ENCODE peak calls at places on chromosomes 7 and 10, in eight cellular contexts. B is fibroblast of lung; X is thyroid gland; J is BE2C; Z is cardiac muscle cell; D is endothelial cell; O is CD8-positive, alpha-beta T cell; N is progenitor cell of endocrine pancreas. K is an unnamed sample.

GRCh38 chr7:149856-150636 is 42.3 kb upstream of the FAM20C start:
- DNase-seq in B (no peak), X (peak), J (peak), Z (no peak), D (peak), O (no peak), N (peak), K (no peak)

GRCh38 chr10:3781458-3782098 is 3.4 kb downstream of the KLF6 start:
- DNase-seq in B (peak), X (no peak), J (peak), Z (peak), D (peak), O (peak), N (no peak), K (no peak)

GRCh38 chr7:134085315-134085714 is 41.8 kb upstream of the LRGUK start:
- DNase-seq in B (no peak), X (no peak), J (no peak), Z (no peak), D (no peak), O (no peak), N (no peak), K (no peak)

GRCh38 chr10:91034042-91034441 is 113.2 kb upstream of the ANKRD1 start:
- DNase-seq in B (no peak), X (no peak), J (no peak), Z (no peak), D (no peak), O (peak), N (no peak), K (no peak)

GRCh38 chr7:17354473-17354872 is 56.0 kb downstream of the AHR start:
- DNase-seq in B (no peak), X (no peak), J (no peak), Z (no peak), D (no peak), O (no peak), N (no peak), K (no peak)

GRCh38 chr7:20791523-20791879 is 4.8 kb upstream of the SP8 start:
- DNase-seq in B (no peak), X (no peak), J (no peak), Z (no peak), D (no peak), O (no peak), N (no peak), K (no peak)

GRCh38 chr7:6533893-6534804 is 17.1 kb downstream of the GRID2IP start:
- DNase-seq in B (no peak), X (no peak), J (no peak), Z (no peak), D (no peak), O (no peak), N (no peak), K (no peak)

GRCh38 chr7:50346548-50347497 is 42.3 kb downstream of the IKZF1 start:
- DNase-seq in B (no peak), X (no peak), J (no peak), Z (no peak), D (no peak), O (no peak), N (no peak), K (no peak)

GRCh38 chr7:102918865-102919264 is 6.1 kb downstream of the LRRC17 start:
- DNase-seq in B (peak), X (no peak), J (no peak), Z (no peak), D (no peak), O (no peak), N (no peak), K (no peak)

GRCh38 chr10:46022978-46023702 is 7.3 kb downstream of the NCOA4 start:
- DNase-seq in B (peak), X (peak), J (peak), Z (peak), D (peak), O (peak), N (peak), K (peak)
- TF ChIP-seq CTCF in B (no peak), X (peak), J (no peak), Z (peak), D (no peak), O (no peak), N (peak), K (peak)

DNA sequence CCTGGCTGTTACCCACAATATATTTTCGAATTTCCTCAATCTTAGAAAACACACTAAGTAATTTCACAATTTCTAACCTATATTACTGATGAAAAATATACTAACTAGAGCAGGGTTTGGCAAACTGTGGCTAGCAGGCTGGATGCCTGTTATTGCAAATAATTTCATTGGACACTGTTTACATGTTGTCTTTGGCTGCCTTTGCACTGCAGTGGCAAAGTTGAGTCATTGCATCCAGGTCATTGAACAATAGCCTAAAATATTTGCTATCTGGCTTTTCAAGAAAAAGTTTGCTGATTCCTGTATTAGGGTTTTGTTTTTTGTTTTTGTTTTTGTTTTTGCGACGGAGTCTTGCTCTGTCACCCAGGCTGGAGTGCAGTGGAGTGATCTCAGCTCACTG is 47.2 kb downstream of the KIF11 start:
- DNase-seq in B (peak), X (no peak), J (no peak), Z (peak), D (no peak), O (no peak), N (no peak), K (no peak)
- TF ChIP-seq CTCF in B (no peak), X (no peak), J (no peak), Z (peak), D (no peak), O (no peak), N (no peak), K (no peak)

GRCh38 chr7:3091631-3092030 is 48.0 kb upstream of the CARD11 start:
- DNase-seq in B (no peak), X (no peak), J (no peak), Z (no peak), D (no peak), O (no peak), N (no peak), K (no peak)

GRCh38 chr7:3087243-3087642 is 43.6 kb upstream of the CARD11 start:
- DNase-seq in B (peak), X (no peak), J (no peak), Z (no peak), D (no peak), O (no peak), N (no peak), K (no peak)

GRCh38 chr7:3095046-3095445 is 51.4 kb upstream of the CARD11 start:
- DNase-seq in B (no peak), X (peak), J (no peak), Z (no peak), D (no peak), O (peak), N (no peak), K (no peak)

GRCh38 chr7:3092468-3092867 is 48.8 kb upstream of the CARD11 start:
- DNase-seq in B (no peak), X (peak), J (no peak), Z (no peak), D (no peak), O (peak), N (no peak), K (no peak)

GRCh38 chr7:3089493-3089892 is 45.8 kb upstream of the CARD11 start:
- DNase-seq in B (peak), X (no peak), J (no peak), Z (peak), D (peak), O (no peak), N (peak), K (no peak)
- TF ChIP-seq CTCF in B (peak), X (no peak), J (peak), Z (peak), D (peak), O (peak), N (peak), K (no peak)

GRCh38 chr7:18700147-18700546 is 204.6 kb downstream of the HDAC9 start:
- DNase-seq in B (no peak), X (no peak), J (peak), Z (no peak), D (peak), O (no peak), N (no peak), K (no peak)
- TF ChIP-seq CTCF in B (no peak), X (no peak), J (peak), Z (no peak), D (peak), O (no peak), N (peak), K (no peak)

GRCh38 chr10:57716884-57717283 is 550.8 kb downstream of the IPMK start:
- DNase-seq in B (peak), X (no peak), J (no peak), Z (peak), D (no peak), O (no peak), N (no peak), K (no peak)
- TF ChIP-seq CTCF in B (peak), X (peak), J (peak), Z (peak), D (peak), O (no peak), N (peak), K (peak)

DNA sequence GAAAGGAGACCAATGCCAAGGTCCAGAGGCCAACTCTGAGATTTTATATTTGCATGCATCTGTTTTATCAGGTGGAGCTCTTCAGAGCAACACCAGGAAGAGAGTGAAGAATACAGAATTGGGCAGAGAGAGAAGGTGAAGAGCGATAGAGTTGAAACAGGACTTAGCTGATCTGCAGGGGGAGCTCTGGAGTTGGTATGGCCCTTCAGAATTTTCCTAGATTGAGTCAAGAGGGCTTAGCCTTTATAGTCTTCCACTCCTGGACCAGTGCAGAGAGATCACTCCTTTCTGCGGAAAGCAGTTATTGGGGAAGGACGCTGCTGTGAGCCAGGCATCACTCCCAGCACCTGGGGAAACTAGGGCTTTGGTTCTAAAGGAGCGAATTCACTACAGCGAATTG is 105.0 kb upstream of the DGKB start:
- DNase-seq in B (no peak), X (no peak), J (peak), Z (peak), D (peak), O (no peak), N (no peak), K (no peak)
- TF ChIP-seq CTCF in B (no peak), X (no peak), J (peak), Z (peak), D (no peak), O (no peak), N (peak), K (peak)

DNA sequence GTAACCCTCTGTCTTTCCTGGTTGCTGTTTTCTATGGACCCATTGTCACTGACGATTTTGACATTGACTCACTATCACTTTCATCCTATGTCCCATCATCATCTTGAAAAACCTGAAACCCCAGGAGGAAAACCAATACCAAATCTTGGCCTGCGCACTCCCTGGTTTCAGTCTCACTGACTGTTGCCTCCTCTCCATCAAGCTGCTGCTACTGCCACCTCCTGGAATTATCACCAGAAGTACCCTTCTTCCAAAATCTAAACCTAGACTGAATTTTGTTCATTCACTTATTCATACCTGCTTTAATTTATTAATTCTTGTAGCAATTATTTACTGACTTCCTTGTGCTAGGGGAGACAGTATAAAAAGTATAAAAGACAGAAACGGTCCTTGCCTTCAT is 44.5 kb upstream of the ACBD5 start:
- DNase-seq in B (no peak), X (peak), J (no peak), Z (peak), D (no peak), O (peak), N (no peak), K (no peak)
- TF ChIP-seq CTCF in B (peak), X (peak), J (peak), Z (peak), D (no peak), O (peak), N (peak), K (peak)

GRCh38 chr7:48387916-48388315 is 216.7 kb downstream of the ABCA13 start:
- DNase-seq in B (no peak), X (no peak), J (no peak), Z (no peak), D (no peak), O (no peak), N (no peak), K (no peak)

GRCh38 chr7:48389977-48390376 is 218.7 kb downstream of the ABCA13 start:
- DNase-seq in B (peak), X (no peak), J (no peak), Z (peak), D (no peak), O (no peak), N (no peak), K (no peak)

GRCh38 chr7:48388922-48389321 is 217.7 kb downstream of the ABCA13 start:
- DNase-seq in B (no peak), X (no peak), J (no peak), Z (no peak), D (no peak), O (no peak), N (no peak), K (no peak)

GRCh38 chr7:48384180-48384752 is 213.0 kb downstream of the ABCA13 start:
- DNase-seq in B (no peak), X (no peak), J (no peak), Z (no peak), D (no peak), O (no peak), N (no peak), K (no peak)
- TF ChIP-seq CTCF in B (no peak), X (no peak), J (no peak), Z (no peak), D (no peak), O (no peak), N (no peak), K (no peak)

GRCh38 chr7:29248713-29249382 is 54.3 kb downstream of the CHN2 start:
- DNase-seq in B (no peak), X (no peak), J (no peak), Z (no peak), D (no peak), O (no peak), N (no peak), K (no peak)

GRCh38 chr7:29247962-29248236 is 53.3 kb downstream of the CHN2 start:
- DNase-seq in B (no peak), X (no peak), J (no peak), Z (no peak), D (no peak), O (no peak), N (no peak), K (no peak)

GRCh38 chr7:29239638-29240037 is 45.1 kb downstream of the CHN2 start:
- DNase-seq in B (no peak), X (no peak), J (no peak), Z (no peak), D (no peak), O (no peak), N (no peak), K (no peak)

GRCh38 chr7:29247232-29247961 is 52.8 kb downstream of the CHN2 start:
- DNase-seq in B (no peak), X (no peak), J (no peak), Z (no peak), D (no peak), O (no peak), N (no peak), K (no peak)

GRCh38 chr7:29243777-29244655 is 49.4 kb downstream of the CHN2 start:
- DNase-seq in B (no peak), X (no peak), J (no peak), Z (no peak), D (no peak), O (no peak), N (no peak), K (no peak)
- TF ChIP-seq CTCF in B (no peak), X (no peak), J (peak), Z (no peak), D (no peak), O (no peak), N (peak), K (no peak)

GRCh38 chr10:60142736-60143135 is 236.4 kb upstream of the CCDC6 start:
- DNase-seq in B (no peak), X (no peak), J (no peak), Z (no peak), D (no peak), O (no peak), N (no peak), K (no peak)
- TF ChIP-seq CTCF in B (no peak), X (no peak), J (no peak), Z (no peak), D (no peak), O (no peak), N (no peak), K (no peak)

K was measured in D721Med.